ENCODE peak calls at places on chromosome 4, in eight cellular contexts. R, S, K, E, Z, N, W and B are unnamed samples.

GRCh38 chr4:20895988-20896387 is 195.7 kb downstream of the PACRGL start:
- DNase-seq in R (no peak), S (no peak), K (no peak), E (no peak), Z (no peak), N (no peak), W (no peak), B (no peak)

GRCh38 chr4:108114503-108114902 is 54.2 kb downstream of the LEF1 start:
- DNase-seq in R (no peak), S (no peak), K (no peak), E (no peak), Z (no peak), N (no peak), W (no peak), B (no peak)

GRCh38 chr4:26087108-26087507 is 173.1 kb downstream of the SMIM20 start:
- DNase-seq in R (no peak), S (no peak), K (no peak), E (no peak), Z (no peak), N (no peak), W (no peak), B (no peak)

GRCh38 chr4:108619372-108620100 is 840 bp upstream of the RPL34 start:
- DNase-seq in R (no peak), S (no peak), K (no peak), E (no peak), Z (no peak), N (no peak), W (no peak), B (no peak)

GRCh38 chr4:157220026-157220881 is at the start of gene GRIA2:
- DNase-seq in R (peak; percentile 52), S (no peak), K (no peak), E (no peak), Z (peak; percentile 72), N (peak; percentile 69), W (peak; percentile 58), B (no peak)

GRCh38 chr4:2266181-2266580 is 4.3 kb upstream of the MXD4 start:
- DNase-seq in R (peak; percentile 54), S (no peak), K (no peak), E (peak; percentile 55), Z (peak; percentile 83), N (no peak), W (peak; percentile 89), B (no peak)

GRCh38 chr4:176927664-176928063 is 134.9 kb upstream of the VEGFC start:
- DNase-seq in R (peak; percentile 83), S (no peak), K (no peak), E (no peak), Z (no peak), N (no peak), W (no peak), B (no peak)

GRCh38 chr4:184653650-184654049 is 4.1 kb downstream of the PRIMPOL start:
- DNase-seq in R (no peak), S (no peak), K (no peak), E (no peak), Z (no peak), N (no peak), W (no peak), B (no peak)

GRCh38 chr4:104901438-104901837 is 245.2 kb upstream of the TET2 start:
- DNase-seq in R (peak; percentile 23), S (peak; percentile 3), K (no peak), E (no peak), Z (no peak), N (no peak), W (no peak), B (no peak)

DNA sequence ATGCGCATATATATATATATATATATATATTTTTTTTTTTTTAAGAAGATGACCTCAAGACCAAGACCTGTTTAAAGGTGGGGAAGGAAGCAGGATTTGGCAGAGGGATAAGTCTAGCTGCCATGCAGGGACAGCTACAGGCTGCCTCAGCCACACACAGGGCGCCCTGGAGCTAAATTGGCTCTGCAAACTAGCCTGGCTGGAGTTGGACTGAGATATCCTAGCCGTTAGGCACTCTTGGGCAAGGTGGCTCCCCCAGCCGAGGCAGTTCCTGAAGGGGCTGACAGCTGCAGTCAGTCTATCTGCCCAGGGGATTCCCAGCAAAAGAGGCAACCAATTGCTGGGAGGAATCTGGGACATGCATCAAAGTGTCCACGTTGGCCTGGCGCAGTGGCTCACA is 21.9 kb downstream of the TRIML1 start:
- DNase-seq in R (no peak), S (no peak), K (no peak), E (no peak), Z (no peak), N (no peak), W (no peak), B (no peak)
- H3K4me1 ChIP-seq in R (no peaks in the 10 kb centered on the region), S (no peaks in the 10 kb centered on the region), K (no peaks in the 10 kb centered on the region), E (no peaks in the 10 kb centered on the region), Z (no peaks in the 10 kb centered on the region), N (no peaks in the 10 kb centered on the region), W (no peaks in the 10 kb centered on the region), B (peaks cover 4% of the 10 kb centered on the region)

DNA sequence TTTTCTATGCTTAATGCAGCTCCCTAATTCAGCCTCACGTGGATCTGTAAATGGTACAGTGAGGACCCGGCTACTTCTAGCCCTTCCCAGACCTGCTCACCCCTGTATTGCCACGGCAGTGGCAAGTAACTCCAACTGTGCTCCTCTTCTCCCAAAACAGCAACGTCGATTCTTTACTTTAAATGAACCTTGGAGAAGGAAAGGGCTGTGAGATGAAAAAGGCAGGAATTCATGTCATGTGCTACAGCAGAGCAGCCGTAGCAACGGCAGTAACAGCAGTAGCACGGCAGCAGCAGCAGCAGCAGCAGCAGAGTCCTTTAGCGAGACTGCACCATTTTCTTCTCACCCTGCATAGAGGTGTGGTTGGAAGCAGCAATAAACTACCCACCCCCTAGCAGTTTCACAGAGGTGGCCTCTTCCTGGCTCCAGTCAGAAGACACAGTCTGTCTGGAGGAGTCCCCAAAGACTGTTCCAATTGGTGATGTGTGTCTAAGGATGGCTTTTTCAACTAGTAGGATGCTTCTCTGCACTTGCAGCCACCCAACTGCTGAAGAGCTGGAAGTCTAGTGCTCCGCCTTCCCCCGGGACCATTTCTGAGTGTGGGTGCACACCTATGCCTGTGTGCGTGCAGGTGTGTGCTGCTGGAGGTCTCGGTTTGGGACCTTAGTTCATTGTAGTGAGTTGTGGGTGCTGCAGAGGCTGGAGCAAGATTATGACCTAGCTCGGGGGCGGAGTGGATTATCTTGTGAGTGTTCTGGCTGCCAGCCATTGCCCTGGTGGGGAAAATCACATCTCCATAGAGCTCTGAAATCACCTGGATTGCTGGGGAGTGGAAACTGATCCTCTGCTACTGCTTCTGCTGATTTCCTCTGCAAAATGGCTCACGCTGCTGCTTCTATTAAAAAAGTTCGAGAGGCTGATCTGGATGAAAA is 67.2 kb downstream of the ANK2 start:
- DNase-seq in R (no peak), S (no peak), K (no peak), E (no peak), Z (no peak), N (no peak), W (no peak), B (no peak)
- H3K4me3 ChIP-seq in R (no peak overlapping the region), S (no peak overlapping the region), K (no peak overlapping the region), E (no peak overlapping the region), Z (no peak overlapping the region), N (no peak overlapping the region), W (no peak overlapping the region), B (no peak overlapping the region)

GRCh38 chr4:4783847-4784246 is 75.6 kb upstream of the MSX1 start:
- DNase-seq in R (no peak), S (no peak), K (no peak), E (no peak), Z (no peak), N (no peak), W (no peak), B (no peak)

GRCh38 chr4:4781936-4782754 is 77.3 kb upstream of the MSX1 start:
- DNase-seq in R (peak; percentile 32), S (no peak), K (no peak), E (no peak), Z (no peak), N (no peak), W (no peak), B (no peak)

GRCh38 chr4:4782969-4783368 is 76.5 kb upstream of the MSX1 start:
- DNase-seq in R (peak; percentile 23), S (no peak), K (no peak), E (no peak), Z (no peak), N (no peak), W (no peak), B (no peak)

GRCh38 chr4:4787421-4787820 is 72.0 kb upstream of the MSX1 start:
- DNase-seq in R (no peak), S (no peak), K (no peak), E (no peak), Z (no peak), N (no peak), W (no peak), B (no peak)

DNA sequence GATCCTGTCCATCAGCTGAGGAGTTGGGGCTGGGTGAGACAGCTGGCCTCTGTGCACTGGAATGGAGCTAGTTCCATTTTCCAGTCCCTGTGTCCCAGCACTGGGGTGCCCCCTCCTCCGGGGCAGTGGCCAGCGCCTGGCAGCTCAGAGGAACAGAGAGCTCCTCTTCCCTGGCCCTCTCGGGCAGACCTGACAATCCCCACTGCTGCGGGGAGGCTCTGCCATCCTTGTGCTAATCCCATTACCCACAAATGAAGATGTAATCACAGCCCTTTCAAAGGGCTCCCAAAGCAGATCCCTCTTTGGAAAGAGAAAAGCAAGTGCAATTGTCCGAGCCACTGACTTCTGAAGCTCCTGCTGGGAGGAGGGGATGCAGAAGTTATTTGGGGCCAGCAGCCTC is 75.1 kb upstream of the MSX1 start:
- DNase-seq in R (no peak), S (no peak), K (no peak), E (no peak), Z (no peak), N (no peak), W (no peak), B (no peak)
- H3K9me3 ChIP-seq in R (no peaks in the 10 kb centered on the region), S (peaks cover 8% of the 10 kb centered on the region), K (no peaks in the 10 kb centered on the region), E (no peaks in the 10 kb centered on the region), Z (no peaks in the 10 kb centered on the region), N (peaks cover 38% of the 10 kb centered on the region), W (no peaks in the 10 kb centered on the region), B (no peaks in the 10 kb centered on the region)

GRCh38 chr4:41140410-41140809 is 73.9 kb downstream of the APBB2 start:
- DNase-seq in R (no peak), S (no peak), K (no peak), E (no peak), Z (no peak), N (no peak), W (no peak), B (no peak)
- H3K4me1 ChIP-seq in R (peaks cover 27% of the 10 kb centered on the region), S (peaks cover 50% of the 10 kb centered on the region), K (peaks cover 38% of the 10 kb centered on the region), E (peaks cover 4% of the 10 kb centered on the region), Z (peaks cover 45% of the 10 kb centered on the region), N (no peaks in the 10 kb centered on the region), W (peaks cover 28% of the 10 kb centered on the region), B (peaks cover 53% of the 10 kb centered on the region)

GRCh38 chr4:13657016-13657415 is 29.5 kb upstream of the BOD1L1 start:
- DNase-seq in R (no peak), S (no peak), K (no peak), E (no peak), Z (no peak), N (no peak), W (no peak), B (no peak)
- H3K4me3 ChIP-seq in R (peak overlapping the region; percentile 46), S (no peak overlapping the region), K (no peak overlapping the region), E (no peak overlapping the region), Z (peak overlapping the region; percentile 25), N (peak overlapping the region; percentile 66), W (peak overlapping the region; percentile 56), B (no peak overlapping the region)

GRCh38 chr4:146621-147020 is 22.3 kb downstream of the ZNF718 start:
- DNase-seq in R (no peak), S (no peak), K (no peak), E (no peak), Z (no peak), N (no peak), W (no peak), B (no peak)

DNA sequence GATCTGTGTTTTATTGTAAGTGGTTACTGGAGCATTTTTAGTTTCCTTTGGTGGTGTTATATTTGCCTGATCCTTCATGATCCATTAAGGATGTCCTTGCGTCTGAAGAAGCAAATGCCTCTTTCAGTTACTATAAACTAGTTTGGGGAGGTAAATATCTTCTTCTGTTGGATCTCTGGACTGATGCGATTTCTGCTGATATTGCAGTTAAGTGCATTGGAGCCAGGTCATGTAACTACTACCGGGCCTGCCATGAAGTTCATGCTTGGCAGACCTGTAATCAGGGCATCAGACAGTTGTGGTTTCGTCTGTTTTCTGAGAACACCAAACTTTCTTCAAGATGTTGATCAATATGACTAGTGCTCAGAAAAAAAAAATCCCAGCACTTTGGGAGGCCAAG is 22.9 kb downstream of the ZNF718 start:
- DNase-seq in R (no peak), S (no peak), K (no peak), E (no peak), Z (no peak), N (no peak), W (no peak), B (no peak)
- H3K9me3 ChIP-seq in R (no peaks in the 10 kb centered on the region), S (peaks cover 4% of the 10 kb centered on the region), K (peaks cover 75% of the 10 kb centered on the region), E (peaks cover 6% of the 10 kb centered on the region), Z (peaks cover 64% of the 10 kb centered on the region), N (peaks cover 99% of the 10 kb centered on the region), W (peaks cover 83% of the 10 kb centered on the region), B (peaks cover 43% of the 10 kb centered on the region)